ENCODE peak calls at places on chromosome 14, in six cellular contexts. N is fibroblast of lung, B is A549, M is IMR-90, I is heart left ventricle, O is neural progenitor cell. H is an unnamed sample. For H3K4me1, the result is how much of the 10 kb centered on the place peaks cover.

GRCh38 chr14:79584679-79585078 is 626.6 kb downstream of the DIO2 start:
- DNase-seq in N (peak), B (peak), M (peak), I (no peak), O (no peak), H (no peak)

GRCh38 chr14:76964695-76965094 is 63.8 kb downstream of the IRF2BPL start:
- DNase-seq in N (no peak), B (no peak), M (no peak), I (no peak), O (no peak), H (no peak)

GRCh38 chr14:105180598-105181528 is at the start of gene NUDT14:
- DNase-seq in N (peak), B (peak), M (peak), I (peak), O (peak), H (peak)

GRCh38 chr14:75229923-75230792 is 48.5 kb upstream of the FOS start:
- DNase-seq in N (no peak), B (peak), M (peak), I (no peak), O (peak), H (peak)

GRCh38 chr14:49942090-49942489 is 49.2 kb downstream of the ARF6 start:
- DNase-seq in N (no peak), B (no peak), M (no peak), I (no peak), O (no peak), H (no peak)

GRCh38 chr14:99129998-99130397 is 142.0 kb downstream of the BCL11B start:
- DNase-seq in N (no peak), B (no peak), M (no peak), I (no peak), O (no peak), H (no peak)

GRCh38 chr14:94612580-94613554 is 676 bp downstream of the SERPINA3 start:
- DNase-seq in N (peak), B (no peak), M (peak), I (no peak), O (no peak), H (no peak)

GRCh38 chr14:38828183-38828877 is 274.7 kb downstream of the SEC23A start:
- DNase-seq in N (no peak), B (no peak), M (no peak), I (no peak), O (no peak), H (no peak)

GRCh38 chr14:95518045-95518751 is 1.7 kb upstream of the SYNE3 start:
- DNase-seq in N (no peak), B (no peak), M (peak), I (no peak), O (no peak), H (no peak)

GRCh38 chr14:55352201-55352600 is 59.4 kb downstream of the ATG14 start:
- DNase-seq in N (no peak), B (no peak), M (no peak), I (no peak), O (no peak), H (no peak)

GRCh38 chr14:55355922-55356321 is 55.7 kb downstream of the ATG14 start:
- DNase-seq in N (no peak), B (no peak), M (no peak), I (no peak), O (no peak), H (no peak)

GRCh38 chr14:55353686-55354467 is 57.8 kb downstream of the ATG14 start:
- DNase-seq in N (no peak), B (no peak), M (no peak), I (no peak), O (no peak), H (no peak)

GRCh38 chr14:55356913-55357312 is 54.7 kb downstream of the ATG14 start:
- DNase-seq in N (no peak), B (no peak), M (no peak), I (no peak), O (no peak), H (no peak)

GRCh38 chr14:55354500-55354899 is 57.1 kb downstream of the ATG14 start:
- DNase-seq in N (peak), B (peak), M (peak), I (no peak), O (peak), H (peak)
- H3K27ac ChIP-seq in N (no peak), B (no peak), M (no peak), I (no peak), O (no peak), H (no peak)

GRCh38 chr14:72736348-72736747 is 157.6 kb downstream of the DPF3 start:
- DNase-seq in N (peak), B (peak), M (peak), I (no peak), O (no peak), H (no peak)
- H3K4me3 ChIP-seq in N (no peak), B (no peak), M (no peak), I (no peak), O (no peak), H (no peak)

GRCh38 chr14:92670177-92670576 is 78.2 kb downstream of the LGMN start:
- DNase-seq in N (peak), B (peak), M (peak), I (peak), O (no peak), H (no peak)

GRCh38 chr14:92670967-92671366 is 77.5 kb downstream of the LGMN start:
- DNase-seq in N (no peak), B (no peak), M (peak), I (peak), O (no peak), H (peak)

GRCh38 chr14:92665699-92666110 is 82.7 kb downstream of the LGMN start:
- DNase-seq in N (no peak), B (no peak), M (no peak), I (no peak), O (no peak), H (no peak)

GRCh38 chr14:92666251-92666650 is 82.2 kb downstream of the LGMN start:
- DNase-seq in N (no peak), B (no peak), M (no peak), I (no peak), O (no peak), H (peak)

GRCh38 chr14:92668266-92668973 is 80.0 kb downstream of the LGMN start:
- DNase-seq in N (no peak), B (no peak), M (no peak), I (peak), O (no peak), H (peak)
- H3K4me1 ChIP-seq in N (under half), B (under half), M (under half), I (under half), O (under half), H (under half)

GRCh38 chr14:55382483-55382882 is 29.1 kb downstream of the ATG14 start:
- DNase-seq in N (no peak), B (no peak), M (peak), I (no peak), O (no peak), H (no peak)
- H3K27ac ChIP-seq in N (no peak), B (no peak), M (peak), I (peak), O (no peak), H (no peak)

GRCh38 chr14:24171422-24172260 is at the start of gene REC8:
- DNase-seq in N (peak), B (no peak), M (no peak), I (peak), O (peak), H (peak)
- H3K4me3 ChIP-seq in N (peak), B (no peak), M (no peak), I (peak), O (peak), H (peak)

GRCh38 chr14:92735344-92735743 is 13.1 kb downstream of the LGMN start:
- DNase-seq in N (no peak), B (no peak), M (no peak), I (no peak), O (no peak), H (no peak)
- H3K4me1 ChIP-seq in N (under half), B (under half), M (under half), I (under half), O (under half), H (under half)

GRCh38 chr14:21541413-21542074 is 15.4 kb upstream of the SALL2 start:
- DNase-seq in N (no peak), B (no peak), M (no peak), I (no peak), O (no peak), H (no peak)

GRCh38 chr14:21536395-21537087 is 10.4 kb upstream of the SALL2 start:
- DNase-seq in N (no peak), B (no peak), M (no peak), I (no peak), O (peak), H (no peak)

GRCh38 chr14:21537088-21537424 is 10.9 kb upstream of the SALL2 start:
- DNase-seq in N (no peak), B (no peak), M (no peak), I (no peak), O (peak), H (no peak)

GRCh38 chr14:21535545-21536394 is 9.6 kb upstream of the SALL2 start:
- DNase-seq in N (no peak), B (no peak), M (no peak), I (no peak), O (no peak), H (no peak)

DNA sequence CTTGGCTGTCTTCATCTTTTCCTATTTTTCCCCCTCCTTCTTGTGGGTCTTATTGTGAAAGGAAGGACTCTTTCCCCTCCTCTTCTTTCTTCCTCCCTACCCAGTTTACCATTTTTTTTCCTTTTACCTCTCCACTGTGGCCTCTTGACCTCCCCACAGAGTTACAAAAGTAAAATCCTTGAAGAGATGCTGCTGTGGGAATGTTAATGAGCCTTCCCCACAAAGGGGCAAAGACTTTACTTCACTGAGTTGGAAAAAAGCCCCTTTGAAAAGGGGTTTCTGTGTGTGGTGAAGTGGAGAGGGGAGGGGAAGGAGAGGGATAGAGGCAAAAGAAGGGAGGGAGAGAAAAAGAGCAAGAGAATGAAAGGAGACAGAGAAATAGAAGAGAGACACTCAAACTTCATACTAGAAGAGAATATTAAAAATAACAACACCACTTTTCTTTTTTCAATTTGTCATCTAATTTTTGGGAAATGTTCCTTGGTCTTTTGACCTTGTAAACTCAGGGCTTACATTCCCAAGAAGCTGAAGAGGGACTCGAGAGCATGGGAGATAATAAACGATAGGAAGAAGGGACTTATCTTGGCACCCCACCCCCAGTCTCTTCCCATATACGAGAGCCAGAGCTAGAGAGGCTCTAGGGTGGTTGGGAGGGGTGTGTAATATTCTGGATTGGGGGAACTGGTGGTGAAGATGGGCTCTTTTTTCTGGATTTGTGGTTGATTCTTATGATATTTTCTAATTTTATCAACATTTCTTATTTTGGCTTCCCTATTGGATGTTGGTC is 13.2 kb upstream of the SALL2 start:
- DNase-seq in N (no peak), B (no peak), M (no peak), I (no peak), O (peak), H (no peak)
- H3K27ac ChIP-seq in N (no peak), B (no peak), M (no peak), I (no peak), O (peak), H (no peak)

H was measured in CD8-positive, alpha-beta memory T cell.